ENCODE peak calls at places on chromosomes 11 and 22, in seven cellular contexts. L is activated T-cell treated with anti-CD3 and anti-CD28 coated beads, Interleukin-2, amount 50 U/mL, for 72 hours; D is AG08396; E is fibroblast of lung; B is naive thymus-derived CD8-positive, alpha-beta T cell; X is colonic mucosa; T is non-pigmented ciliary epithelial cell. K is an unnamed sample.

GRCh38 chr11:27563201-27563600 is 56.6 kb upstream of the LIN7C start:
- DNase-seq in L (no peak), D (peak), E (peak), B (no peak), X (no peak), T (peak), K (no peak)

GRCh38 chr22:40753114-40753513 is 66.0 kb downstream of the SLC25A17 start:
- DNase-seq in L (no peak), D (no peak), E (no peak), B (no peak), X (no peak), T (no peak), K (no peak)

GRCh38 chr11:12687740-12688139 is 13.5 kb downstream of the TEAD1 start:
- DNase-seq in L (no peak), D (no peak), E (no peak), B (no peak), X (no peak), T (no peak), K (no peak)

GRCh38 chr11:36216061-36216615 is 73.1 kb downstream of the COMMD9 start:
- DNase-seq in L (no peak), D (no peak), E (no peak), B (no peak), X (no peak), T (no peak), K (no peak)

GRCh38 chr11:91608662-91609061 is 616.0 kb upstream of the FAT3 start:
- DNase-seq in L (no peak), D (no peak), E (peak), B (no peak), X (no peak), T (no peak), K (no peak)

GRCh38 chr11:60634151-60634550 is 65.3 kb upstream of the MS4A8 start:
- DNase-seq in L (no peak), D (no peak), E (no peak), B (no peak), X (no peak), T (no peak), K (no peak)

GRCh38 chr11:44624761-44625221 is 59.3 kb downstream of the CD82 start:
- DNase-seq in L (no peak), D (peak), E (no peak), B (no peak), X (peak), T (no peak), K (no peak)

GRCh38 chr11:133926466-133927246 is 30.1 kb downstream of the IGSF9B start:
- DNase-seq in L (no peak), D (no peak), E (no peak), B (no peak), X (no peak), T (no peak), K (no peak)

GRCh38 chr11:21893468-21893867 is 299.4 kb upstream of the ANO5 start:
- DNase-seq in L (no peak), D (no peak), E (no peak), B (no peak), X (no peak), T (no peak), K (no peak)

GRCh38 chr22:43832393-43833265 is 20.5 kb upstream of the EFCAB6 start:
- DNase-seq in L (no peak), D (no peak), E (no peak), B (no peak), X (no peak), T (no peak), K (no peak)

GRCh38 chr22:45105281-45105700 is 58.4 kb upstream of the NUP50 start:
- DNase-seq in L (no peak), D (no peak), E (no peak), B (no peak), X (no peak), T (peak), K (no peak)

GRCh38 chr22:45585946-45586540 is 83.4 kb downstream of the FBLN1 start:
- DNase-seq in L (no peak), D (no peak), E (no peak), B (no peak), X (no peak), T (no peak), K (no peak)

GRCh38 chr11:96279421-96280290 is 63.3 kb downstream of the MAML2 start:
- DNase-seq in L (no peak), D (no peak), E (peak), B (no peak), X (peak), T (no peak), K (no peak)

GRCh38 chr11:13271060-13271693 is 6.4 kb upstream of the BMAL1 start:
- DNase-seq in L (no peak), D (no peak), E (no peak), B (no peak), X (peak), T (no peak), K (no peak)

GRCh38 chr11:102920118-102920684 is 35.3 kb downstream of the MMP13 start:
- DNase-seq in L (no peak), D (no peak), E (no peak), B (no peak), X (no peak), T (no peak), K (no peak)

GRCh38 chr11:112440518-112440917 is 179.9 kb upstream of the PLET1 start:
- DNase-seq in L (no peak), D (no peak), E (no peak), B (no peak), X (no peak), T (no peak), K (no peak)

GRCh38 chr11:37788141-37788877 is 1190.3 kb upstream of the RAG2 start:
- DNase-seq in L (no peak), D (no peak), E (peak), B (no peak), X (no peak), T (peak), K (no peak)

GRCh38 chr11:20671856-20672546 is 2.6 kb downstream of the NELL1 start:
- DNase-seq in L (no peak), D (peak), E (no peak), B (no peak), X (no peak), T (no peak), K (no peak)